ENCODE peak calls at places on chromosomes 2 and 18, in ten cellular contexts. Q is upper lobe of right lung; R is right atrium auricular region; X is GM12865; B is AG04450; C is HEK293T; U is activated effector memory CD4-positive, alpha-beta T cell treated with Interleukin-2 at 50 U/mL for 16 hours; F is NCI-H774; W is kidney glomerular epithelial cell; E is H7. V is an unnamed sample.
A peak's percentile ranks its signal among the peaks of the same experiment; 100 is the strongest.

GRCh38 chr18:53682796-53683195 is 541.7 kb downstream of the MBD2 start:
- DNase-seq in X (no peak), F (no peak), R (no peak), Q (no peak), W (no peak), U (no peak), B (no peak), E (no peak), C (no peak), V (no peak)

GRCh38 chr2:120777787-120778186 is 42.1 kb downstream of the GLI2 start:
- DNase-seq in B (no peak), Q (no peak), C (no peak), W (no peak), X (no peak), E (no peak), U (no peak), F (no peak), R (no peak), V (no peak)

GRCh38 chr2:159516241-159516758 is 100.0 kb downstream of the BAZ2B start:
- DNase-seq in X (peak; percentile 74), W (peak; percentile 71), Q (no peak), E (peak; percentile 19), R (no peak), U (no peak), B (no peak), F (peak; percentile 92), C (peak; percentile 9), V (peak; percentile 39)

GRCh38 chr2:43324589-43325447 is 98.4 kb upstream of the ZFP36L2 start:
- DNase-seq in C (no peak), R (no peak), Q (no peak), F (no peak), U (no peak), W (no peak), B (no peak), X (no peak), E (no peak), V (no peak)

GRCh38 chr2:102060047-102060446 is 68.3 kb downstream of the IL1R2 start:
- DNase-seq in U (no peak), W (no peak), Q (no peak), B (no peak), R (no peak), E (no peak), X (no peak), C (no peak), F (no peak), V (no peak)

GRCh38 chr2:20676353-20677215 is 9.6 kb downstream of the GDF7 start:
- DNase-seq in E (peak; percentile 53), B (no peak), X (peak; percentile 93), Q (no peak), F (no peak), W (no peak), R (no peak), C (no peak), U (no peak), V (peak; percentile 75)

GRCh38 chr2:218074031-218074430 is 5.0 kb downstream of the RUFY4 start:
- DNase-seq in C (peak; percentile 62), U (no peak), Q (no peak), E (peak; percentile 89), R (peak; percentile 58), W (no peak), B (no peak), F (no peak), X (peak; percentile 39), V (no peak)

GRCh38 chr2:101307950-101308431 is 510 bp downstream of the RNF149 start:
- DNase-seq in Q (no peak), X (peak; percentile 49), F (no peak), B (no peak), R (no peak), E (peak; percentile 72), C (peak; percentile 38), W (no peak), U (peak; percentile 25), V (peak; percentile 66)

GRCh38 chr2:63057249-63058148 is 6.9 kb downstream of the OTX1 start:
- DNase-seq in E (peak; percentile 72), W (no peak), B (no peak), Q (no peak), R (no peak), U (no peak), C (no peak), F (no peak), X (no peak), V (peak; percentile 15)

GRCh38 chr2:238693337-238694093 is 154.4 kb upstream of the TWIST2 start:
- DNase-seq in E (no peak), W (no peak), C (no peak), B (no peak), X (no peak), U (no peak), Q (no peak), F (no peak), R (no peak), V (no peak)

GRCh38 chr2:205407984-205408383 is 274.3 kb upstream of the NRP2 start:
- DNase-seq in E (no peak), B (peak; percentile 75), R (no peak), U (no peak), C (no peak), F (no peak), X (no peak), W (no peak), Q (no peak), V (no peak)

GRCh38 chr18:57801379-57802165 is 1.5 kb downstream of the ATP8B1 start:
- DNase-seq in F (peak; percentile 23), X (no peak), W (no peak), B (no peak), U (no peak), C (no peak), Q (peak; percentile 66), E (peak; percentile 66), R (no peak), V (no peak)

GRCh38 chr2:46383784-46384456 is 86.7 kb downstream of the EPAS1 start:
- DNase-seq in X (no peak), C (no peak), B (no peak), E (no peak), R (no peak), U (no peak), Q (no peak), F (no peak), W (no peak), V (no peak)

GRCh38 chr2:137658433-137658832 is 305.8 kb upstream of the HNMT start:
- DNase-seq in F (no peak), U (no peak), Q (no peak), X (no peak), B (no peak), E (no peak), R (no peak), C (no peak), W (no peak), V (no peak)

GRCh38 chr2:43076676-43077075 is 149.7 kb downstream of the ZFP36L2 start:
- DNase-seq in R (no peak), B (no peak), U (no peak), X (no peak), E (no peak), F (no peak), W (no peak), Q (no peak), C (no peak), V (no peak)

GRCh38 chr2:104866122-104866864 is 12.4 kb downstream of the POU3F3 start:
- DNase-seq in C (no peak), W (no peak), X (no peak), U (no peak), Q (no peak), R (no peak), F (no peak), B (no peak), E (no peak), V (no peak)

GRCh38 chr2:68762112-68762511 is 27.5 kb downstream of the ARHGAP25 start:
- DNase-seq in W (no peak), F (no peak), C (no peak), Q (no peak), R (no peak), B (no peak), X (no peak), E (no peak), U (no peak), V (no peak)

GRCh38 chr2:103159018-103159417 is 397.2 kb downstream of the TMEM182 start:
- DNase-seq in F (no peak), W (no peak), E (no peak), U (no peak), B (no peak), Q (no peak), X (no peak), C (no peak), R (no peak), V (no peak)

V was measured in GM06990.